ENCODE peak calls at places on chromosomes 11 and 22, in six cellular contexts. B is activated T-cell treated with anti-CD3 and anti-CD28 coated beads for 24 hours; M is hypothalamus; V is choroid plexus epithelial cell; S is GM18507; X is stimulated activated CD4-positive, alpha-beta T cell treated with anti-CD3 and anti-CD28 coated beads, Interleukin-15, amount 100 ng/mL, for 24 hours. A is an unnamed sample.

GRCh38 chr22:37377927-37378326 is 49.4 kb downstream of the ELFN2 start:
- DNase-seq in B (no peak), M (no peak), V (no peak), S (no peak), X (no peak), A (no peak)

GRCh38 chr22:32422062-32422461 is 10.0 kb upstream of the RTCB start:
- DNase-seq in B (no peak), M (no peak), V (no peak), S (no peak), X (no peak), A (no peak)

GRCh38 chr11:70402685-70403084 is 4.4 kb downstream of the CTTN start:
- DNase-seq in B (no peak), M (no peak), V (no peak), S (no peak), X (no peak), A (no peak)

GRCh38 chr11:112297248-112297866 is 36.7 kb upstream of the PLET1 start:
- DNase-seq in B (no peak), M (no peak), V (no peak), S (no peak), X (peak; percentile 53), A (no peak)

GRCh38 chr11:19628018-19628417 is 84.6 kb upstream of the NAV2 start:
- DNase-seq in B (no peak), M (no peak), V (no peak), S (no peak), X (no peak), A (no peak)

GRCh38 chr11:102643941-102644340 is 18.8 kb upstream of the MMP20 start:
- DNase-seq in B (no peak), M (no peak), V (no peak), S (no peak), X (no peak), A (no peak)

GRCh38 chr22:49197986-49198704 is 629.5 kb downstream of the BRD1 start:
- DNase-seq in B (no peak), M (no peak), V (no peak), S (no peak), X (no peak), A (no peak)

GRCh38 chr11:124657922-124658321 is 15.6 kb downstream of the SIAE start:
- DNase-seq in B (no peak), M (no peak), V (peak; percentile 50), S (no peak), X (no peak), A (no peak)

GRCh38 chr11:3807856-3808845 is at the start of gene PGAP2:
- DNase-seq in B (peak; percentile 41), M (no peak), V (peak; percentile 66), S (peak; percentile 43), X (peak; percentile 80), A (peak; percentile 77)

GRCh38 chr11:64379817-64380709 is 21.1 kb downstream of the RPS6KA4 start:
- DNase-seq in B (no peak), M (no peak), V (no peak), S (no peak), X (no peak), A (no peak)

GRCh38 chr11:2718817-2719438 is 19.1 kb upstream of the KCNQ1OT1 start:
- DNase-seq in B (no peak), M (no peak), V (no peak), S (no peak), X (no peak), A (no peak)

GRCh38 chr22:46061431-46062231 is 84.7 kb upstream of the WNT7B start:
- DNase-seq in B (no peak), M (no peak), V (no peak), S (no peak), X (no peak), A (no peak)

GRCh38 chr11:8019671-8020597 is 32.8 kb downstream of the EIF3F start:
- DNase-seq in B (no peak), M (no peak), V (peak; percentile 5), S (no peak), X (peak; percentile 57), A (no peak)

GRCh38 chr11:9943346-9944110 is 279.7 kb downstream of the SWAP70 start:
- DNase-seq in B (no peak), M (no peak), V (peak; percentile 98), S (no peak), X (no peak), A (no peak)

GRCh38 chr22:37336474-37337028 is 54.2 kb downstream of the CYTH4 start:
- DNase-seq in B (no peak), M (no peak), V (no peak), S (no peak), X (no peak), A (no peak)

GRCh38 chr22:49408102-49408836 is 419.4 kb downstream of the BRD1 start:
- DNase-seq in B (no peak), M (no peak), V (no peak), S (no peak), X (no peak), A (no peak)

GRCh38 chr22:31451709-31452571 is 37.7 kb downstream of the EIF4ENIF1 start:
- DNase-seq in B (no peak), M (no peak), V (peak; percentile 86), S (peak; percentile 11), X (no peak), A (peak; percentile 32)

GRCh38 chr11:68297812-68298658 is 14.4 kb upstream of the LRP5 start:
- DNase-seq in B (peak; percentile 58), M (no peak), V (peak; percentile 71), S (peak; percentile 72), X (peak; percentile 78), A (peak; percentile 75)

GRCh38 chr11:75406338-75406777 is 7.0 kb downstream of the RPS3 start:
- DNase-seq in B (no peak), M (no peak), V (no peak), S (no peak), X (no peak), A (no peak)

A was measured in NCI-H510A treated with DMSO at 0.1 percent for 48 hours.